ENCODE peak calls at places on chromosomes 2 and 18, in six cellular contexts. S, B, V, H, C and E are unnamed samples.
A peak's percentile ranks its signal among the peaks of the same experiment; 100 is the strongest.

GRCh38 chr18:74784791-74785190 is 187.1 kb downstream of the ZNF407 start:
- DNase-seq in V (no peak), C (no peak), S (no peak), H (no peak), B (no peak), E (no peak)

GRCh38 chr2:20421988-20422678 is 24.7 kb upstream of the RHOB start:
- DNase-seq in B (no peak), C (peak; percentile 85), S (no peak), V (peak; percentile 82), H (no peak), E (peak; percentile 87)

GRCh38 chr18:634551-635045 is 22.9 kb upstream of the TYMS start:
- DNase-seq in V (no peak), B (no peak), C (no peak), S (no peak), H (no peak), E (no peak)

GRCh38 chr2:97693476-97693875 is 19.9 kb upstream of the ZAP70 start:
- DNase-seq in B (no peak), C (no peak), V (no peak), H (no peak), S (no peak), E (no peak)

GRCh38 chr18:46950064-46950656 is 32.8 kb downstream of the KATNAL2 start:
- DNase-seq in V (no peak), C (no peak), S (peak; percentile 32), B (peak; percentile 16), H (no peak), E (peak; percentile 2)

GRCh38 chr18:57624988-57625387 is 3.4 kb upstream of the NARS1 start:
- DNase-seq in C (no peak), V (no peak), H (no peak), S (no peak), B (no peak), E (peak; percentile 57)

GRCh38 chr18:36931116-36931515 is 102.2 kb downstream of the KIAA1328 start:
- DNase-seq in S (no peak), V (no peak), H (no peak), B (no peak), C (no peak), E (no peak)

GRCh38 chr2:119028327-119029174 is 86.6 kb downstream of the MARCO start:
- DNase-seq in V (no peak), B (peak; percentile 60), S (peak; percentile 37), H (no peak), C (no peak), E (peak; percentile 24)

GRCh38 chr2:157758586-157758985 is 117.5 kb downstream of the ACVR1 start:
- DNase-seq in B (no peak), S (no peak), C (no peak), H (no peak), V (no peak), E (no peak)

GRCh38 chr2:9547272-9547991 is 8.2 kb downstream of the ADAM17 start:
- DNase-seq in H (no peak), V (no peak), C (no peak), S (no peak), B (no peak), E (peak; percentile 89)

GRCh38 chr2:236830931-236831330 is 254.8 kb upstream of the COPS8 start:
- DNase-seq in H (no peak), V (no peak), B (no peak), C (no peak), S (peak; percentile 5), E (no peak)

GRCh38 chr18:75209129-75209951 is at the start of gene PTGR3:
- DNase-seq in V (peak; percentile 90), S (peak; percentile 83), H (peak; percentile 90), B (peak; percentile 87), C (peak; percentile 84), E (peak; percentile 87)

GRCh38 chr2:96171836-96172235 is 26.6 kb upstream of the DUSP2 start:
- DNase-seq in C (no peak), S (no peak), V (no peak), H (no peak), B (no peak), E (no peak)

GRCh38 chr2:10487144-10488104 is 39.3 kb upstream of the ODC1 start:
- DNase-seq in S (no peak), V (no peak), H (no peak), B (peak; percentile 70), C (no peak), E (no peak)

GRCh38 chr2:7604456-7604855 is 687.2 kb downstream of the RNF144A start:
- DNase-seq in B (no peak), S (peak; percentile 39), V (no peak), H (no peak), C (no peak), E (no peak)

GRCh38 chr2:146634256-146635068 is 1210.4 kb upstream of the ACVR2A start:
- DNase-seq in V (no peak), B (peak; percentile 11), H (no peak), S (no peak), C (no peak), E (peak; percentile 80)

GRCh38 chr2:32484907-32485306 is 128.1 kb downstream of the BIRC6 start:
- DNase-seq in V (no peak), H (no peak), C (no peak), S (no peak), B (peak; percentile 27), E (peak; percentile 93)

GRCh38 chr2:96485751-96486643 is 19.2 kb downstream of the NEURL3 start:
- DNase-seq in C (peak; percentile 75), S (no peak), B (peak; percentile 66), V (peak; percentile 84), H (peak; percentile 86), E (peak; percentile 84)

GRCh38 chr2:174058022-174058421 is 92.8 kb upstream of the SP3 start:
- DNase-seq in S (no peak), V (no peak), B (no peak), C (no peak), H (no peak), E (no peak)

GRCh38 chr2:197850882-197851281 is 46.5 kb downstream of the PLCL1 start:
- DNase-seq in H (no peak), V (no peak), C (no peak), B (peak; percentile 13), S (no peak), E (no peak)

GRCh38 chr2:67277450-67277849 is 119.7 kb upstream of the ETAA1 start:
- DNase-seq in S (no peak), H (no peak), V (peak; percentile 58), B (no peak), C (no peak), E (no peak)

GRCh38 chr2:99278793-99279291 is 22.2 kb downstream of the LYG1 start:
- DNase-seq in V (no peak), C (no peak), H (no peak), B (peak; percentile 49), S (no peak), E (peak; percentile 89)

GRCh38 chr2:236012155-236012554 is 156.0 kb downstream of the GBX2 start:
- DNase-seq in H (no peak), C (no peak), V (no peak), B (no peak), S (no peak), E (no peak)

GRCh38 chr18:3409811-3410210 is 40.2 kb upstream of the TGIF1 start:
- DNase-seq in H (no peak), C (no peak), B (no peak), V (no peak), S (no peak), E (no peak)

GRCh38 chr2:23691576-23691975 is 235.3 kb downstream of the ATAD2B start:
- DNase-seq in B (no peak), S (no peak), H (no peak), C (no peak), V (peak; percentile 46), E (no peak)

GRCh38 chr2:170531876-170532275 is 183.3 kb upstream of the SP5 start:
- DNase-seq in C (no peak), H (no peak), B (no peak), V (no peak), S (no peak), E (no peak)

GRCh38 chr2:98869868-98870267 is 66.2 kb downstream of the CRACDL start:
- DNase-seq in H (no peak), C (no peak), S (no peak), B (no peak), V (peak; percentile 84), E (no peak)

GRCh38 chr18:11074879-11075278 is 74.5 kb downstream of the PIEZO2 start:
- DNase-seq in S (no peak), H (no peak), B (no peak), C (no peak), V (no peak), E (no peak)

DNA sequence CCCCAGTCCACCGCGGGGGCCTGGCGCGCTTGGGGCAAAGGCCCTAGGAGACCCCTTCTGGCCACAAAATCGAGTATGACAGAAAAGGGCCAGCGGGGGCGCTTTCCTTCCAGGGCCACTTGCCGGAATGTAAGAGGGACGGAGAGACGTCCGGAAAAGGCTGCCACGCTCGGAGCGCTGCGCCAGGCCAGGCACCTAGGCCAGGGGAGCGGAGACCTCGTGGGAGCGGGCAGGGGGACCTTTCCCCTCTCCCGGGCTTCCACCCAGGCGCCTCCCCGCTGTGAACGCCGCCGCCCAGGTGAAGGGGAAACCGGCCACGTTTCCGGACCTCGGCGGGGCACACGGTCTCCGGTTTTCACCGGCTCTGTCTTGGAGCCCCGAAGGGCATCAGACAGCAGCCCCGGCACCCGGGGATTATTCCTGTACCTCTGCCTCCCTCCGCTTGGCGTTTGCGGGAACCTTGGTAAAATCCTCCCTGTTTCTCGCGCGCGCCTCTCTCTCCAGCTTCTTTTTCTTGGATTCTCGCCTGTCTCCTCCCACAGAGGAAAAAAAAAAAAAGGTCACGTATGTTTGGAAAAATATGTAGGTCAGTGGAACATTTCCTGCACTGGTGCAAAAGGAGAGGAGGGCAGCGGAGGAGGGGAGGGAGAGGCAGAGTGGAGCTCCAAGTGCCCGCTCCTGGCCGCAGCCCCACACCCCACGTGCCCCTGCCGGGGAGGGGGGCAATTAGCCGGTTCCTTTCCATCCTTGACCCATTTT is 1.2 kb upstream of the NPAS2 start:
- DNase-seq in B (peak; percentile 71), V (peak; percentile 69), C (peak; percentile 74), S (peak; percentile 59), H (no peak), E (peak; percentile 79)
- H3K4me3 ChIP-seq in B (peak overlapping the region; percentile 88), V (peak overlapping the region; percentile 68), C (peak overlapping the region; percentile 31), S (peak overlapping the region; percentile 70), H (no peak overlapping the region), E (peak overlapping the region; percentile 79)

GRCh38 chr18:53864758-53865157 is 359.7 kb downstream of the MBD2 start:
- DNase-seq in B (no peak), C (no peak), S (peak; percentile 7), V (no peak), H (no peak), E (no peak)
- TF ChIP-seq CTCF in B (peak; percentile 37), C (no peak), S (no peak), V (no peak), H (no peak), E (no peak)

DNA sequence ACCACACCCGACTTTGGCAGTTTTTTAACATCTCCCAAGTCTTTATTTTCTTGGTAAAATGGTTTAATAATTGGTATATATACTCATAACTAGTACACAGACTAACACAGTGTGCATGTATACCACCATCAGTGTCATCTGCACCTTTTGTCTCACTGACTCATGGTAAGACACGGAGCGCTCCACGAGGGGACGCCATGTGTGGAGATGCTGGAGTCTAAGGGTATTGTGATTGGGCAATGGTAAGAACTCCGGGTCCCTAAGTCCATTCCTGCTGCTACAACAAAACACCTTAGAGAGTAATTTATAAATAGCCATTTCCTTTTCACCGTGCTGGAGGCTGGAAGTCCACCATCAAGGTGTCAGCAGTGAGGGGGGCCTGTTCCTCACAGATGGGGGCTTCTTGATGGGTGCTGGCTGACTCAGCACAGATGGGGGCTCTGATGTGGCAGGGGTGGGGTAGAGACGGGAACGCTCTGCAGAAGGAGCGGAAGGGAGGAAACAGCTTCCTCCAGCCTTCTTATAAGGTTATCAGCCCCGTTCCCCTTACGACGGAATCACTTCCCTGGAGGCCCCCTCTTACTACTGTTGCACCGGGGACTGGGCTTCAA is 42.0 kb upstream of the EDAR start:
- DNase-seq in S (no peak), C (no peak), V (no peak), H (no peak), B (no peak), E (no peak)
- H3K4me3 ChIP-seq in S (peak overlapping the region; percentile 19), C (peak overlapping the region; percentile 9), V (no peak overlapping the region), H (peak overlapping the region; percentile 54), B (peak overlapping the region; percentile 34), E (no peak overlapping the region)

GRCh38 chr18:23893653-23894052 is 120.9 kb upstream of the TTC39C start:
- DNase-seq in B (no peak), C (no peak), V (no peak), S (no peak), H (no peak), E (no peak)
- TF ChIP-seq CTCF in B (no peak), C (no peak), V (no peak), S (no peak), H (no peak), E (no peak)